ENCODE peak calls at places on chromosomes 6 and 20, in six cellular contexts. K, T, F, Y, X and O are unnamed samples.

GRCh38 chr6:31952140-31952805 is 6.4 kb downstream of the CFB start:
- DNase-seq in F (peak; percentile 61), X (no peak), K (no peak), T (peak; percentile 96), Y (peak; percentile 80), O (peak; percentile 16)

GRCh38 chr6:11218827-11219826 is 13.3 kb downstream of the NEDD9 start:
- DNase-seq in X (peak; percentile 65), Y (peak; percentile 83), K (no peak), F (peak; percentile 67), T (no peak), O (no peak)

GRCh38 chr20:39206899-39207564 is 244.9 kb downstream of the DHX35 start:
- DNase-seq in T (no peak), F (no peak), X (peak; percentile 32), K (peak; percentile 47), Y (no peak), O (no peak)

GRCh38 chr6:100622907-100623692 is 158.4 kb upstream of the SIM1 start:
- DNase-seq in X (no peak), T (no peak), Y (no peak), F (no peak), K (no peak), O (no peak)

GRCh38 chr6:20115269-20116005 is 96.8 kb downstream of the MBOAT1 start:
- DNase-seq in X (no peak), F (no peak), Y (peak; percentile 22), T (no peak), K (no peak), O (no peak)

GRCh38 chr6:28401172-28401571 is 1.6 kb upstream of the ZSCAN12 start:
- DNase-seq in T (peak; percentile 51), Y (no peak), F (no peak), K (no peak), X (no peak), O (peak; percentile 67)

GRCh38 chr6:157982580-157983438 is 1.1 kb downstream of the SYNJ2 start:
- DNase-seq in Y (peak; percentile 49), X (no peak), F (peak; percentile 48), K (no peak), T (peak; percentile 91), O (no peak)

GRCh38 chr20:62642666-62643520 is 590 bp downstream of the SLCO4A1 start:
- DNase-seq in F (peak; percentile 64), K (no peak), Y (peak; percentile 48), T (no peak), X (no peak), O (peak; percentile 50)

GRCh38 chr6:36373368-36374009 is 14.0 kb downstream of the ETV7 start:
- DNase-seq in K (peak; percentile 37), Y (peak; percentile 67), X (peak; percentile 31), T (no peak), F (no peak), O (peak; percentile 54)

GRCh38 chr20:53692465-53693067 is 98.9 kb upstream of the ZNF217 start:
- DNase-seq in T (peak; percentile 94), K (no peak), X (no peak), Y (no peak), F (peak; percentile 26), O (no peak)

GRCh38 chr6:42124223-42124836 is 18.1 kb downstream of the C6orf132 start:
- DNase-seq in Y (no peak), T (peak; percentile 26), X (no peak), F (no peak), K (no peak), O (no peak)

GRCh38 chr6:78701407-78701806 is 165.9 kb upstream of the IRAK1BP1 start:
- DNase-seq in X (no peak), T (no peak), Y (no peak), F (no peak), K (no peak), O (peak; percentile 86)

GRCh38 chr20:58150772-58151171 is 77.7 kb downstream of the ANKRD60 start:
- DNase-seq in K (no peak), T (no peak), F (peak; percentile 63), Y (peak; percentile 59), X (no peak), O (no peak)

GRCh38 chr20:52649727-52650126 is 322.4 kb upstream of the TSHZ2 start:
- DNase-seq in Y (no peak), X (no peak), F (no peak), T (no peak), K (no peak), O (peak; percentile 15)

GRCh38 chr6:128463942-128464341 is 56.5 kb downstream of the PTPRK start:
- DNase-seq in F (no peak), X (no peak), K (no peak), Y (no peak), T (no peak), O (peak; percentile 30)

GRCh38 chr6:128464790-128465189 is 55.6 kb downstream of the PTPRK start:
- DNase-seq in T (no peak), F (no peak), K (no peak), Y (no peak), X (no peak), O (no peak)

GRCh38 chr6:128461517-128461916 is 58.9 kb downstream of the PTPRK start:
- DNase-seq in F (no peak), T (no peak), X (no peak), Y (no peak), K (no peak), O (no peak)

DNA sequence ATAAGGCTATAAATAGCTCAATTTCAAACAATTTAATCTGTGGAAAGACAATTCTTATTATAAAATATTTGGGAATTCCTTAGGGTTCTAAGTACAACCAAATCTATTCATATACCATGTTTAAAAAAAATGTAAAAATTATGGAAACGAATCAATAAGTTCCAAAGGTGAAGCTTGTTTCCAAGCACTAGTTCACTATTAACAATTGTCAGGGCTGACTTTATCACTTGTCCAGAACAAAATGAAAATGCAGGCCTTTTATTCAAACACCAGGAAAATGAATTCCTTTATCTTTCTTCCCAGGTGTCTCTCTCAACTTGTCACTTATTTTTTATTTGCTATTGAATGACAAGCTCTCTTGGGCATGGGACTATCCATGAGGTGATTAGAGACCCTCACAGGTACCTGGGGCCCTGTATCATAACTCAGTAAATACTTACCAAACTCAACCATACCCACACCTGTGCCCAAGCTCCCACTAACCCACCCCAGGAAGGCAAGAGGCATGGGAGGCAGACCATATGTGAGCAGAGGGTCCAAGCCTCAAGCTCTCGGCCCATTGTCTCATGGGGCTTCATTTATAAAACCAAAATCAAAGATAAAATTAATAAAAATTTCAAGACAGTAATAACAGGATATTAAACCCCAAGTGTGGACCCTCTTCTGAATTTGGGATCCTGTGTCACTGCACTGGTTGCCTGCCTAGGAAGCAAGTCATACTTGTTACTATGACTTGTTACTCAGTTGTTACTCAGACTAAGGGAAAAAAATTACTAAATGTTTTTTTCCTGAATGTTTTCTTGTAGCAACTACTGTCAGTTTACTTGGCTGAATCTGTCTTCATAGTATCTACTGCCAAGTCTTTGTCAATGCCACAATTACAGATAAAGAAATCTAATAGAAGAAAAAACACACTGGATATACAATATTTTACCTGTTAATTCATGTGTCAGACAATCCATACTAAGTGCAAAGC is 54.7 kb downstream of the PTPRK start:
- DNase-seq in Y (no peak), T (peak; percentile 74), F (no peak), K (no peak), X (no peak), O (no peak)
- H3K27ac ChIP-seq in Y (no peak overlapping the region), T (no peak overlapping the region), F (no peak overlapping the region), K (no peak overlapping the region), X (no peak overlapping the region), O (no peak overlapping the region)

GRCh38 chr6:126701799-126702198 is 361.9 kb downstream of the CENPW start:
- DNase-seq in F (no peak), Y (no peak), X (no peak), T (no peak), K (no peak), O (no peak)

GRCh38 chr6:126698732-126699240 is 358.9 kb downstream of the CENPW start:
- DNase-seq in X (no peak), F (no peak), T (no peak), Y (no peak), K (no peak), O (no peak)

GRCh38 chr6:126696921-126697693 is 357.2 kb downstream of the CENPW start:
- DNase-seq in T (no peak), K (peak; percentile 52), Y (no peak), X (no peak), F (no peak), O (no peak)
- H3K4me1 ChIP-seq in T (no peaks in the 10 kb centered on the region), K (no peaks in the 10 kb centered on the region), Y (no peaks in the 10 kb centered on the region), X (no peaks in the 10 kb centered on the region), F (no peaks in the 10 kb centered on the region), O (no peaks in the 10 kb centered on the region)

GRCh38 chr20:46407671-46407996 is 1.2 kb upstream of the ELMO2 start:
- DNase-seq in Y (no peak), K (no peak), F (no peak), X (no peak), T (no peak), O (no peak)

GRCh38 chr20:46402236-46402886 is 4.1 kb downstream of the ELMO2 start:
- DNase-seq in K (no peak), T (peak; percentile 29), X (no peak), Y (no peak), F (no peak), O (no peak)

GRCh38 chr20:46406986-46407670 is 713 bp upstream of the ELMO2 start:
- DNase-seq in X (peak; percentile 84), Y (peak; percentile 77), K (peak; percentile 90), F (peak; percentile 88), T (peak; percentile 43), O (peak; percentile 42)

GRCh38 chr20:46408281-46408731 is 1.9 kb upstream of the ELMO2 start:
- DNase-seq in K (no peak), Y (no peak), T (no peak), F (no peak), X (no peak), O (peak; percentile 70)

DNA sequence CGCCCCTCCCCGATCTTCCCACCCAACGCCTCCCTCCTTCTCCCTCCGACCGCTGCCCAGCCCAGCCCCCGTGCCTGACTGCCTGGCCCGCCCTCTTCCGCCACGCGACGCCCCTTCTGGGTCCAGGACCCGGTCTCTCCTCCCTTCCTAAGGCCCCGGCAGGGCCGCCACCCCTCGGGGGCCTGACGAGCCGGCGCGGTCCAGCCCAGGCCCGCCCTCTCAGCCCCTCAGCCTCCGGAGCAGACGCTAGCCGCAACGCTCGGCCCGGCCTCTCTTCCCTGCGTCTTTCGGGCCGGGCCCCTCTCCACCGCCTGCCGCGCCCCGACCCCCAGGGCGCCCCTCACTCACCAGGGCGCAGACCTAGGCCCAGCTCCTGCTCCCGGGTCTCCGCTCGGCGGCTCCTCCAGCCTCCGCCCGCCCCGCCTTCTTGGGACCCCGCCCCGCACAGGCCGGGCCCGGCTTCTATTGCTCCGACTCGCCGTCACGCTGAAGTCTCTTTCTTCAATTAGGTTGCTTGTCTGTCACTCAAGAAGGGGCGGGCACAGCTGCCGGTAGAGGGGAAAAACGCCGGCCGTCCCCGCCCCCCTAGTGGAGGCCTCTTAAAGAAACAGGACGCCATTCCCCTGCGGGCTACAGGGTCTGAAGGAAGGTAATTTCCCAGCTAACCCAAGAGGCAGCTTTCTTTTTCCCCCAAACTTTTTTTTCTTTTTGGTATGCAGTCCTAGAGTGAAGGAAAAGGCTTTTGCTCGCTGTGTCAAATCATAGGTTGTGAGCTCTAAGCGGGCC is at the start of gene ELMO2:
- DNase-seq in F (peak; percentile 98), X (peak; percentile 98), Y (peak; percentile 99), T (peak; percentile 99), K (peak; percentile 98), O (peak; percentile 88)
- TF ChIP-seq CTCF in F (peak; percentile 35), X (peak; percentile 30), Y (peak; percentile 55), T (no peak), K (peak; percentile 15), O (peak; percentile 2)

GRCh38 chr6:84549912-84550311 is 214.5 kb downstream of the TBX18 start:
- DNase-seq in X (no peak), F (no peak), K (no peak), T (no peak), Y (peak; percentile 24), O (no peak)

GRCh38 chr6:84547341-84547794 is 217.0 kb downstream of the TBX18 start:
- DNase-seq in T (no peak), K (no peak), Y (no peak), F (no peak), X (no peak), O (no peak)

GRCh38 chr6:84551797-84552196 is 212.6 kb downstream of the TBX18 start:
- DNase-seq in F (no peak), X (no peak), K (no peak), T (no peak), Y (no peak), O (no peak)

GRCh38 chr6:84546427-84546914 is 217.9 kb downstream of the TBX18 start:
- DNase-seq in K (no peak), F (no peak), Y (no peak), X (no peak), T (no peak), O (no peak)
- H3K27ac ChIP-seq in K (no peak overlapping the region), F (no peak overlapping the region), Y (no peak overlapping the region), X (peak overlapping the region; percentile 4), T (no peak overlapping the region), O (no peak overlapping the region)